ENCODE peak calls at places on chromosomes 13 and 19, in seven cellular contexts. One of them, this sample, is unnamed.

GRCh38 chr19:33486407-33486806 is 35.2 kb downstream of the PEPD start:
- DNase-seq in heart right ventricle: no peak
- DNase-seq in AG04449: no peak
- DNase-seq in AG04450: no peak
- DNase-seq in dorsolateral prefrontal cortex: no peak
- DNase-seq in HFF-Myc: no peak
- DNase-seq in thoracic aorta: no peak
- DNase-seq in this sample: no peak

GRCh38 chr19:33376931-33377557 is 3.5 kb downstream of the CEBPG start:
- DNase-seq in heart right ventricle: no peak
- DNase-seq in AG04450: no peak
- DNase-seq in HFF-Myc: no peak
- DNase-seq in thoracic aorta: no peak
- DNase-seq in dorsolateral prefrontal cortex: no peak
- DNase-seq in AG04449: no peak
- DNase-seq in this sample: no peak

GRCh38 chr19:53057904-53058579 is 13.5 kb downstream of the ERVV-2 start:
- DNase-seq in AG04450: no peak
- DNase-seq in HFF-Myc: no peak
- DNase-seq in heart right ventricle: peak
- DNase-seq in AG04449: no peak
- DNase-seq in thoracic aorta: no peak
- DNase-seq in dorsolateral prefrontal cortex: no peak
- DNase-seq in this sample: no peak

GRCh38 chr13:44765076-44765475 is 188.9 kb upstream of the TSC22D1 start:
- DNase-seq in dorsolateral prefrontal cortex: no peak
- DNase-seq in AG04450: no peak
- DNase-seq in heart right ventricle: no peak
- DNase-seq in HFF-Myc: no peak
- DNase-seq in thoracic aorta: no peak
- DNase-seq in AG04449: no peak
- DNase-seq in this sample: no peak

GRCh38 chr19:39052243-39052746 is 19.9 kb upstream of the FBXO27 start:
- DNase-seq in AG04449: no peak
- DNase-seq in thoracic aorta: peak
- DNase-seq in heart right ventricle: peak
- DNase-seq in HFF-Myc: no peak
- DNase-seq in dorsolateral prefrontal cortex: peak
- DNase-seq in AG04450: peak
- DNase-seq in this sample: no peak

GRCh38 chr19:4571305-4571917 is 11.9 kb upstream of the SEMA6B start:
- DNase-seq in HFF-Myc: no peak
- DNase-seq in AG04449: no peak
- DNase-seq in thoracic aorta: no peak
- DNase-seq in AG04450: no peak
- DNase-seq in dorsolateral prefrontal cortex: no peak
- DNase-seq in heart right ventricle: no peak
- DNase-seq in this sample: no peak

GRCh38 chr13:73708393-73708985 is 425.7 kb downstream of the KLF12 start:
- DNase-seq in HFF-Myc: peak
- DNase-seq in heart right ventricle: peak
- DNase-seq in dorsolateral prefrontal cortex: no peak
- DNase-seq in AG04450: peak
- DNase-seq in thoracic aorta: no peak
- DNase-seq in AG04449: no peak
- DNase-seq in this sample: peak

GRCh38 chr13:106610511-106610910 is 42.6 kb upstream of the ARGLU1 start:
- DNase-seq in AG04450: peak
- DNase-seq in thoracic aorta: no peak
- DNase-seq in heart right ventricle: no peak
- DNase-seq in HFF-Myc: no peak
- DNase-seq in AG04449: no peak
- DNase-seq in dorsolateral prefrontal cortex: no peak
- DNase-seq in this sample: peak

GRCh38 chr19:3531716-3532115 is 7.3 kb upstream of the TEKTIP1 start:
- DNase-seq in AG04449: no peak
- DNase-seq in HFF-Myc: no peak
- DNase-seq in dorsolateral prefrontal cortex: no peak
- DNase-seq in AG04450: no peak
- DNase-seq in thoracic aorta: no peak
- DNase-seq in heart right ventricle: no peak
- DNase-seq in this sample: no peak

GRCh38 chr13:24654741-24655140 is 25.5 kb upstream of the ATP12A start:
- DNase-seq in AG04449: no peak
- DNase-seq in heart right ventricle: no peak
- DNase-seq in HFF-Myc: no peak
- DNase-seq in AG04450: no peak
- DNase-seq in thoracic aorta: no peak
- DNase-seq in dorsolateral prefrontal cortex: no peak
- DNase-seq in this sample: no peak

GRCh38 chr19:31408460-31409124 is 59.4 kb upstream of the TSHZ3 start:
- DNase-seq in HFF-Myc: peak
- DNase-seq in dorsolateral prefrontal cortex: no peak
- DNase-seq in AG04450: peak
- DNase-seq in heart right ventricle: peak
- DNase-seq in AG04449: peak
- DNase-seq in thoracic aorta: no peak
- DNase-seq in this sample: peak

GRCh38 chr13:107461751-107462150 is 753.6 kb downstream of the LIG4 start:
- DNase-seq in HFF-Myc: no peak
- DNase-seq in dorsolateral prefrontal cortex: no peak
- DNase-seq in thoracic aorta: no peak
- DNase-seq in heart right ventricle: no peak
- DNase-seq in AG04449: no peak
- DNase-seq in AG04450: no peak
- DNase-seq in this sample: no peak

GRCh38 chr13:41561179-41561578 is 103.8 kb downstream of the RGCC start:
- DNase-seq in AG04450: no peak
- DNase-seq in thoracic aorta: no peak
- DNase-seq in dorsolateral prefrontal cortex: no peak
- DNase-seq in heart right ventricle: no peak
- DNase-seq in AG04449: no peak
- DNase-seq in HFF-Myc: no peak
- DNase-seq in this sample: no peak

GRCh38 chr19:8460516-8461298 is 15.9 kb downstream of the HNRNPM start:
- DNase-seq in thoracic aorta: no peak
- DNase-seq in HFF-Myc: no peak
- DNase-seq in heart right ventricle: no peak
- DNase-seq in AG04450: no peak
- DNase-seq in AG04449: no peak
- DNase-seq in dorsolateral prefrontal cortex: no peak
- DNase-seq in this sample: no peak

GRCh38 chr19:15379996-15380647 is 535 bp upstream of the AKAP8 start:
- DNase-seq in thoracic aorta: no peak
- DNase-seq in HFF-Myc: no peak
- DNase-seq in AG04449: no peak
- DNase-seq in heart right ventricle: peak
- DNase-seq in AG04450: no peak
- DNase-seq in dorsolateral prefrontal cortex: no peak
- DNase-seq in this sample: no peak

GRCh38 chr19:3632739-3633558 is 6.4 kb upstream of the CACTIN start:
- DNase-seq in AG04450: no peak
- DNase-seq in heart right ventricle: no peak
- DNase-seq in HFF-Myc: no peak
- DNase-seq in thoracic aorta: no peak
- DNase-seq in dorsolateral prefrontal cortex: peak
- DNase-seq in AG04449: no peak
- DNase-seq in this sample: no peak

GRCh38 chr13:48232420-48233096 is 448 bp upstream of the ITM2B start:
- DNase-seq in dorsolateral prefrontal cortex: no peak
- DNase-seq in thoracic aorta: no peak
- DNase-seq in heart right ventricle: peak
- DNase-seq in AG04450: no peak
- DNase-seq in HFF-Myc: no peak
- DNase-seq in AG04449: no peak
- DNase-seq in this sample: no peak

GRCh38 chr19:41904118-41904870 is 21.3 kb downstream of the ARHGEF1 start:
- DNase-seq in thoracic aorta: no peak
- DNase-seq in AG04450: no peak
- DNase-seq in dorsolateral prefrontal cortex: no peak
- DNase-seq in heart right ventricle: no peak
- DNase-seq in AG04449: no peak
- DNase-seq in HFF-Myc: no peak
- DNase-seq in this sample: no peak
- H3K4me3 ChIP-seq in thoracic aorta: no peak
- H3K4me3 ChIP-seq in AG04450: no peak
- H3K4me3 ChIP-seq in dorsolateral prefrontal cortex: no peak
- H3K4me3 ChIP-seq in heart right ventricle: no peak
- H3K4me3 ChIP-seq in AG04449: no peak
- H3K4me3 ChIP-seq in HFF-Myc: no peak
- H3K4me3 ChIP-seq in this sample: no peak

GRCh38 chr19:19663292-19664120 is at the start of gene ATP13A1:
- DNase-seq in AG04450: peak
- DNase-seq in HFF-Myc: peak
- DNase-seq in dorsolateral prefrontal cortex: peak
- DNase-seq in AG04449: peak
- DNase-seq in thoracic aorta: peak
- DNase-seq in heart right ventricle: peak
- DNase-seq in this sample: peak
- TF ChIP-seq CTCF in AG04450: no peak
- TF ChIP-seq CTCF in HFF-Myc: no peak
- TF ChIP-seq CTCF in dorsolateral prefrontal cortex: no peak
- TF ChIP-seq CTCF in AG04449: peak
- TF ChIP-seq CTCF in thoracic aorta: peak
- TF ChIP-seq CTCF in heart right ventricle: no peak
- TF ChIP-seq CTCF in this sample: peak

GRCh38 chr19:29266603-29267002 is 53.7 kb upstream of the UQCRFS1 start:
- DNase-seq in heart right ventricle: no peak
- DNase-seq in thoracic aorta: no peak
- DNase-seq in AG04450: no peak
- DNase-seq in dorsolateral prefrontal cortex: no peak
- DNase-seq in HFF-Myc: no peak
- DNase-seq in AG04449: no peak
- DNase-seq in this sample: no peak
- H3K4me3 ChIP-seq in heart right ventricle: no peak
- H3K4me3 ChIP-seq in thoracic aorta: no peak
- H3K4me3 ChIP-seq in AG04450: no peak
- H3K4me3 ChIP-seq in dorsolateral prefrontal cortex: no peak
- H3K4me3 ChIP-seq in HFF-Myc: no peak
- H3K4me3 ChIP-seq in AG04449: no peak
- H3K4me3 ChIP-seq in this sample: no peak

DNA sequence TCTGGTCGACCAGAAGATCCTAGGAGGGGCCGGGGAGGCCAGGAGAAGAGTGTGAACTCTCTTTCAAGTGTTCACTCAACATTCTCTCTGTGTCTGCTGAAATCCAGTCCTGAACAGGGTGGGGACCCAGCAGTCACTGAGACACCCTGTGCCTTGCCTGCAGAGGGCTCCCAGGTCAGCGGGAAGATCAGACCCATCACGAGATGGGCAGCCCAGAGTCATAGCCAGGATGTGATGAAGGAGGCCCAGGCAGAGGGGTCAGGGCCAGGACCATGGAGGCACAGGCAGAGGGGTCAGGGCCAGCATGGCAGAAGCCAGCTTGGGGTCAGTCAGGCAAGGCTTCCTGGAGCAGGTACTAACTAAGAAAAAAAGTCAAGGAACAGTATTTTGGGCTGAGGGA is 9.4 kb downstream of the NUMBL start:
- DNase-seq in thoracic aorta: no peak
- DNase-seq in heart right ventricle: no peak
- DNase-seq in AG04450: no peak
- DNase-seq in dorsolateral prefrontal cortex: no peak
- DNase-seq in AG04449: no peak
- DNase-seq in HFF-Myc: no peak
- DNase-seq in this sample: no peak
- TF ChIP-seq CTCF in thoracic aorta: no peak
- TF ChIP-seq CTCF in heart right ventricle: no peak
- TF ChIP-seq CTCF in AG04450: no peak
- TF ChIP-seq CTCF in dorsolateral prefrontal cortex: no peak
- TF ChIP-seq CTCF in AG04449: no peak
- TF ChIP-seq CTCF in HFF-Myc: no peak
- TF ChIP-seq CTCF in this sample: no peak

GRCh38 chr19:35869327-35870123 is 1.2 kb downstream of the APLP1 start:
- DNase-seq in HFF-Myc: peak
- DNase-seq in AG04449: no peak
- DNase-seq in AG04450: no peak
- DNase-seq in heart right ventricle: peak
- DNase-seq in dorsolateral prefrontal cortex: peak
- DNase-seq in thoracic aorta: no peak
- DNase-seq in this sample: no peak
- H3K4me3 ChIP-seq in HFF-Myc: peak
- H3K4me3 ChIP-seq in AG04449: peak
- H3K4me3 ChIP-seq in AG04450: peak
- H3K4me3 ChIP-seq in heart right ventricle: peak
- H3K4me3 ChIP-seq in dorsolateral prefrontal cortex: peak
- H3K4me3 ChIP-seq in thoracic aorta: peak
- H3K4me3 ChIP-seq in this sample: peak

GRCh38 chr19:27776020-27776419 is 1436.9 kb downstream of the UQCRFS1 start:
- DNase-seq in thoracic aorta: no peak
- DNase-seq in HFF-Myc: no peak
- DNase-seq in dorsolateral prefrontal cortex: no peak
- DNase-seq in AG04450: no peak
- DNase-seq in AG04449: no peak
- DNase-seq in heart right ventricle: no peak
- DNase-seq in this sample: no peak
- TF ChIP-seq CTCF in thoracic aorta: no peak
- TF ChIP-seq CTCF in HFF-Myc: peak
- TF ChIP-seq CTCF in dorsolateral prefrontal cortex: no peak
- TF ChIP-seq CTCF in AG04450: peak
- TF ChIP-seq CTCF in AG04449: no peak
- TF ChIP-seq CTCF in heart right ventricle: no peak
- TF ChIP-seq CTCF in this sample: peak

DNA sequence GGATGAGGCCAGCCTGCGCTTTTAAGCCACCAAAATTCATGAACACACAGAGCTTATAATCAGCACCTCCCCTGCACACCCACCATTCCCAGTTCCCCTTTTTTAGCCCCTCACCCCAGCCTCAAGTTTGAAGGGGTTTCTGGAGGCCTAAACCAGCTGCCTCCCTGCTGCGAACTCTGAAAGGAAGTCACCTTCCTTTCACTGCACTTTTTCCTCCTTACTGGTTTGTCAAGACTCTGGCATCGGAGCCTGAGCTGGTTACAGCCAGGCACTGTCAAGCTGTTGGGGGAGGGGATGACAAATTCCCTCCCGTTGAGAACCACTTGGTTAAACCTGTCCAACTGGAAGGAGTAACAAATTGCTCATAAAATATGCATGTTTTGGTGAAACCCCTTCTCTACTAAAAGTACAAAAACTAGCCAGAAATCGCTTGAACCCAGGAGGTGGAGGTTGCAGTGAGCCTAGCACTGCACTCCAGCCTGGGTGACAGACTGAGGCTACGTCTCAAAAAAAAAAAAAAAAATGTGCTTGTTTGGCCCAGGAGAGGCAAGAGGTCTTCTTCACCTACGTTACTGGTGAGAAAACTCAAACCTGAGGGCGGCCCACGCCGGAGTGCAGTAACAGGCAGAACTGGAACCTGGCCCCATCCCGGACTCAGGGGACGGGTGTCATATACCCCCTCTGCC is 671 bp upstream of the ADAT3 start:
- DNase-seq in HFF-Myc: no peak
- DNase-seq in thoracic aorta: no peak
- DNase-seq in dorsolateral prefrontal cortex: no peak
- DNase-seq in AG04450: no peak
- DNase-seq in AG04449: no peak
- DNase-seq in heart right ventricle: no peak
- DNase-seq in this sample: no peak
- H3K4me3 ChIP-seq in HFF-Myc: peak
- H3K4me3 ChIP-seq in thoracic aorta: peak
- H3K4me3 ChIP-seq in dorsolateral prefrontal cortex: no peak
- H3K4me3 ChIP-seq in AG04450: peak
- H3K4me3 ChIP-seq in AG04449: peak
- H3K4me3 ChIP-seq in heart right ventricle: no peak
- H3K4me3 ChIP-seq in this sample: no peak